ENCODE peak calls at places on chromosomes 13 and 19, in nine cellular contexts. P is cardiac muscle cell; C is OCI-LY7; O is AG04450; H is mammary epithelial cell; X is kidney; M is CD8-positive, alpha-beta memory T cell; T is CD8-positive, alpha-beta T cell; I is breast epithelium. Z is an unnamed sample.
A peak's percentile ranks its signal among the peaks of the same experiment; 100 is the strongest.

GRCh38 chr19:49688531-49689132 is 762 bp upstream of the ADM5 start:
- DNase-seq in M (no peak), H (no peak), I (no peak), X (no peak), P (no peak), C (no peak), T (no peak), O (no peak), Z (no peak)

GRCh38 chr13:78054152-78054551 is 135.5 kb upstream of the EDNRB start:
- DNase-seq in I (no peak), M (no peak), X (no peak), O (no peak), P (no peak), T (no peak), C (no peak), H (no peak), Z (no peak)

GRCh38 chr13:52846567-52847321 is 1.7 kb downstream of the PCDH8 start:
- DNase-seq in T (no peak), O (no peak), I (no peak), P (peak; percentile 51), C (no peak), M (no peak), H (peak; percentile 21), X (peak; percentile 79), Z (no peak)

GRCh38 chr19:42048992-42049391 is 21.0 kb downstream of the GRIK5 start:
- DNase-seq in M (no peak), C (no peak), H (no peak), T (no peak), I (no peak), P (no peak), X (no peak), O (no peak), Z (no peak)

GRCh38 chr19:3771906-3772450 is at the start of gene RAX2:
- DNase-seq in P (no peak), X (no peak), M (no peak), T (no peak), I (no peak), C (no peak), H (no peak), O (no peak), Z (no peak)

GRCh38 chr13:32581177-32581786 is 5.0 kb upstream of the PDS5B start:
- DNase-seq in I (no peak), X (no peak), T (no peak), O (no peak), C (peak; percentile 52), H (no peak), P (peak; percentile 63), M (peak; percentile 17), Z (no peak)

GRCh38 chr19:43407416-43408005 is 7.2 kb upstream of the TEX101 start:
- DNase-seq in T (no peak), H (no peak), P (no peak), O (no peak), X (no peak), C (no peak), M (no peak), I (no peak), Z (no peak)

GRCh38 chr19:41882568-41883462 is at the start of gene ARHGEF1:
- DNase-seq in P (peak; percentile 40), T (peak; percentile 68), M (peak; percentile 74), X (peak; percentile 91), O (no peak), C (peak; percentile 70), I (no peak), H (peak; percentile 30), Z (peak; percentile 60)

GRCh38 chr19:40270362-40271089 is 14.6 kb downstream of the AKT2 start:
- DNase-seq in O (no peak), C (no peak), M (no peak), H (no peak), I (no peak), X (peak; percentile 17), T (no peak), P (no peak), Z (no peak)

GRCh38 chr19:41265376-41266153 is 1.4 kb downstream of the HNRNPUL1 start:
- DNase-seq in C (peak; percentile 17), H (peak; percentile 16), X (peak; percentile 63), I (peak; percentile 55), P (peak; percentile 25), O (no peak), T (peak; percentile 12), M (peak; percentile 15), Z (no peak)

GRCh38 chr13:28539625-28540286 is 44.8 kb upstream of the FLT1 start:
- DNase-seq in C (no peak), H (no peak), M (no peak), I (no peak), X (no peak), T (no peak), P (no peak), O (no peak), Z (no peak)

GRCh38 chr13:96297360-96297759 is 207.5 kb downstream of the HS6ST3 start:
- DNase-seq in T (no peak), M (no peak), C (no peak), X (no peak), I (no peak), H (no peak), O (no peak), P (no peak), Z (no peak)

GRCh38 chr13:29511439-29511814 is 84.1 kb downstream of the SLC7A1 start:
- DNase-seq in H (no peak), T (no peak), C (no peak), X (no peak), P (no peak), O (no peak), M (no peak), I (no peak), Z (no peak)

GRCh38 chr13:112605531-112605990 is 17.6 kb upstream of the TUBGCP3 start:
- DNase-seq in T (no peak), H (no peak), X (peak; percentile 52), M (no peak), I (no peak), C (no peak), P (no peak), O (no peak), Z (no peak)

GRCh38 chr19:46599716-46600392 is 1.3 kb upstream of the CALM3 start:
- DNase-seq in T (no peak), I (no peak), X (no peak), O (no peak), H (no peak), P (no peak), M (no peak), C (no peak), Z (no peak)

GRCh38 chr19:28595722-28596121 is 617.2 kb downstream of the UQCRFS1 start:
- DNase-seq in I (no peak), H (no peak), O (no peak), P (no peak), X (no peak), T (no peak), M (no peak), C (no peak), Z (no peak)

GRCh38 chr19:54458648-54459281 is 4.8 kb downstream of the LENG9 start:
- DNase-seq in X (peak; percentile 75), C (no peak), O (no peak), I (no peak), H (no peak), T (no peak), M (no peak), P (no peak), Z (no peak)

DNA sequence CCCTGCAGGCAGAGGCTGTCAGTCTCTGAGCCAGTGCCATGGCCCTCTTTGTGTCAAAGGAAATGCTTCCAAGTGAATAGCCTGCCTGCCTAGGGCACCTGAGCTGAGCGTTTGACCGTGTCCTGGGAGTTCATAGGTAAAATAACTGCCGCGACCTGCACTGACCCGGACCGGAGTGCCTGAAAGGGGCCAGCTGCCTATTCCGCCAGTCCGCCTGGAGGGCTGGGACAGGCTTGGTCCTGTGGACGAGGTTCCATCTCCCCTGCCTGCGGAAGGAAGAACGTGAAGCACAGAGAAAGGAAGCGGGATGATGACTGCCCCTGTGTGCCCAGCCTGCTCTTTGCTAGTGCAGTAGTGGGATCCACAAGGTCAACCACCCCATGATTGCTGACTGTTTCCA is 17.5 kb upstream of the ZNF492 start:
- DNase-seq in I (no peak), C (no peak), P (no peak), H (no peak), T (no peak), X (no peak), M (no peak), O (no peak), Z (no peak)
- H3K9me3 ChIP-seq in I (no peaks in the 10 kb centered on the region), C (no peaks in the 10 kb centered on the region), P (no peaks in the 10 kb centered on the region), H (peaks cover 34% of the 10 kb centered on the region), T (no peaks in the 10 kb centered on the region), X (no peaks in the 10 kb centered on the region), M (no peaks in the 10 kb centered on the region), O (peaks cover 51% of the 10 kb centered on the region), Z (no peaks in the 10 kb centered on the region)

DNA sequence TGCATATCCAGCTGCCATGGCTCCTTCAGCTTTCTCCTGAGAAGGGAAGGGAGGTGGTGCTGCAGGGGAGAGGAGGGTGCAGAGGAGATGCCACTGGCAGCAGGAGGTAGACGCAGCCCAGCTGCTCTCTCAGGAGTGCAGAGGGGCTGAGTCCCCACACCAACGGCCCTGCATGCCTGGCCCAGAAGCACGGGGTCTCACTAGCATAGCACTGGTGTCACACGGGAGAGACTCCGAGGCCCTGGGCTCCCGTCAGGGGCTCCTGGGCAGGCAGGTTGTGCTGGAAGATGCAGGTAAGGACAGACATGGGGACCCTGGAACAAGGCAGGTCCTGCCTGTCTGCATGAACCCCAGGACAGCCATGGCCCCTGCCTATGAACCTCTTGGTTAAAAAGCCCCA is 80.1 kb downstream of the C1QTNF9 start:
- DNase-seq in O (no peak), P (no peak), I (no peak), T (no peak), M (no peak), X (no peak), C (no peak), H (no peak), Z (no peak)
- H3K9me3 ChIP-seq in O (no peaks in the 10 kb centered on the region), P (no peaks in the 10 kb centered on the region), I (no peaks in the 10 kb centered on the region), T (no peaks in the 10 kb centered on the region), M (no peaks in the 10 kb centered on the region), X (no peaks in the 10 kb centered on the region), C (no peaks in the 10 kb centered on the region), H (no peaks in the 10 kb centered on the region), Z (no peaks in the 10 kb centered on the region)

GRCh38 chr13:41528021-41528420 is 70.7 kb downstream of the RGCC start:
- DNase-seq in C (no peak), H (no peak), P (no peak), I (no peak), X (no peak), O (no peak), T (no peak), M (no peak), Z (no peak)

GRCh38 chr13:41520016-41520698 is 62.8 kb downstream of the RGCC start:
- DNase-seq in O (no peak), I (no peak), T (no peak), P (no peak), C (no peak), M (no peak), H (no peak), X (no peak), Z (no peak)

GRCh38 chr13:41520699-41521630 is 63.6 kb downstream of the RGCC start:
- DNase-seq in P (peak; percentile 30), H (no peak), X (no peak), I (no peak), C (no peak), T (no peak), O (no peak), M (no peak), Z (no peak)

GRCh38 chr13:41523396-41523795 is 66.0 kb downstream of the RGCC start:
- DNase-seq in O (no peak), M (no peak), X (no peak), I (no peak), T (no peak), H (no peak), C (no peak), P (no peak), Z (no peak)
- H3K9me3 ChIP-seq in O (no peaks in the 10 kb centered on the region), M (no peaks in the 10 kb centered on the region), X (no peaks in the 10 kb centered on the region), I (no peaks in the 10 kb centered on the region), T (no peaks in the 10 kb centered on the region), H (no peaks in the 10 kb centered on the region), C (peaks cover 15% of the 10 kb centered on the region), P (no peaks in the 10 kb centered on the region), Z (no peaks in the 10 kb centered on the region)

GRCh38 chr19:15525291-15525690 is 17.0 kb downstream of the CYP4F22 start:
- DNase-seq in T (no peak), M (no peak), H (no peak), O (no peak), I (no peak), C (no peak), X (no peak), P (no peak), Z (no peak)
- H3K9me3 ChIP-seq in T (no peaks in the 10 kb centered on the region), M (no peaks in the 10 kb centered on the region), H (no peaks in the 10 kb centered on the region), O (no peaks in the 10 kb centered on the region), I (no peaks in the 10 kb centered on the region), C (no peaks in the 10 kb centered on the region), X (no peaks in the 10 kb centered on the region), P (no peaks in the 10 kb centered on the region), Z (no peaks in the 10 kb centered on the region)

Z was measured in T-helper 17 cell.